ENCODE peak calls at places on chromosomes 16 and 17, in five cellular contexts. V, J, G, B and I are unnamed samples.

GRCh38 chr17:41393294-41393693 is 4.1 kb downstream of the KRT31 start:
- DNase-seq in V (no peak), J (no peak), G (no peak), B (no peak), I (no peak)

GRCh38 chr17:17024778-17025300 is 17.4 kb upstream of the MPRIP start:
- DNase-seq in V (no peak), J (no peak), G (no peak), B (no peak), I (no peak)

GRCh38 chr16:48444574-48444973 is 59.4 kb upstream of the SIAH1 start:
- DNase-seq in V (no peak), J (no peak), G (no peak), B (peak; percentile 30), I (no peak)

GRCh38 chr17:68906638-68907037 is 48.6 kb downstream of the ABCA8 start:
- DNase-seq in V (no peak), J (no peak), G (no peak), B (no peak), I (no peak)

GRCh38 chr16:8989099-8989878 is 25.6 kb upstream of the USP7 start:
- DNase-seq in V (no peak), J (peak; percentile 79), G (no peak), B (no peak), I (no peak)

GRCh38 chr17:4329838-4330237 is 36.6 kb downstream of the UBE2G1 start:
- DNase-seq in V (peak; percentile 12), J (no peak), G (no peak), B (peak; percentile 54), I (no peak)

GRCh38 chr16:10168258-10168657 is 14.0 kb downstream of the GRIN2A start:
- DNase-seq in V (no peak), J (no peak), G (no peak), B (no peak), I (no peak)

GRCh38 chr17:41792835-41793748 is 6.6 kb upstream of the JUP start:
- DNase-seq in V (peak; percentile 59), J (peak; percentile 81), G (no peak), B (peak; percentile 69), I (peak; percentile 76)

GRCh38 chr17:83119987-83120864 is 40.8 kb downstream of the METRNL start:
- DNase-seq in V (peak; percentile 91), J (peak; percentile 39), G (no peak), B (no peak), I (peak; percentile 57)

GRCh38 chr17:27354051-27354490 is 60.2 kb downstream of the WSB1 start:
- DNase-seq in V (no peak), J (no peak), G (no peak), B (no peak), I (no peak)

GRCh38 chr17:58302919-58303551 is 22.3 kb upstream of the MPO start:
- DNase-seq in V (peak; percentile 37), J (no peak), G (peak; percentile 72), B (no peak), I (no peak)

GRCh38 chr16:50642349-50642748 is 38.8 kb downstream of the SNX20 start:
- DNase-seq in V (no peak), J (no peak), G (no peak), B (no peak), I (no peak)

GRCh38 chr16:405548-406506 is 4.1 kb downstream of the DECR2 start:
- DNase-seq in V (no peak), J (no peak), G (no peak), B (no peak), I (no peak)

GRCh38 chr16:85291302-85292148 is 179.3 kb upstream of the CIBAR2 start:
- DNase-seq in V (peak; percentile 79), J (peak; percentile 68), G (no peak), B (peak; percentile 33), I (no peak)

GRCh38 chr16:67110136-67110847 is 551 bp downstream of the PHAF1 start:
- DNase-seq in V (peak; percentile 95), J (no peak), G (no peak), B (no peak), I (no peak)

GRCh38 chr17:63069245-63069644 is 103.2 kb downstream of the TANC2 start:
- DNase-seq in V (no peak), J (no peak), G (no peak), B (no peak), I (no peak)

GRCh38 chr16:27434141-27435051 is 32.4 kb downstream of the IL21R start:
- DNase-seq in V (no peak), J (no peak), G (peak; percentile 70), B (no peak), I (peak; percentile 69)

GRCh38 chr17:31389673-31390381 is 1.6 kb upstream of the RAB11FIP4 start:
- DNase-seq in V (no peak), J (no peak), G (peak; percentile 83), B (no peak), I (no peak)
- TF ChIP-seq CTCF in V (no peak), J (no peak), G (no peak), B (no peak), I (no peak)

GRCh38 chr17:71085238-71086033 is 916.1 kb downstream of the KCNJ2 start:
- DNase-seq in V (peak; percentile 28), J (peak; percentile 14), G (no peak), B (no peak), I (no peak)

GRCh38 chr17:71080937-71081336 is 911.6 kb downstream of the KCNJ2 start:
- DNase-seq in V (no peak), J (no peak), G (no peak), B (no peak), I (no peak)

GRCh38 chr17:71084219-71084618 is 914.9 kb downstream of the KCNJ2 start:
- DNase-seq in V (peak; percentile 32), J (peak; percentile 46), G (no peak), B (no peak), I (no peak)

GRCh38 chr17:71084838-71085237 is 915.5 kb downstream of the KCNJ2 start:
- DNase-seq in V (no peak), J (no peak), G (no peak), B (no peak), I (no peak)

GRCh38 chr17:71081666-71082065 is 912.3 kb downstream of the KCNJ2 start:
- DNase-seq in V (no peak), J (no peak), G (no peak), B (no peak), I (no peak)
- H3K4me3 ChIP-seq in V (no peak overlapping the region), J (no peak overlapping the region), G (no peak overlapping the region), B (no peak overlapping the region), I (no peak overlapping the region)

GRCh38 chr16:29820730-29821662 is 734 bp downstream of the MVP start:
- DNase-seq in V (no peak), J (peak; percentile 91), G (no peak), B (no peak), I (no peak)
- TF ChIP-seq POLR2A in V (no peak), J (peak; percentile 88), G (no peak), B (no peak), I (no peak)

GRCh38 chr17:47840742-47841487 is at the start of gene SCRN2:
- DNase-seq in V (peak; percentile 87), J (peak; percentile 95), G (peak; percentile 97), B (peak; percentile 91), I (peak; percentile 94)
- TF ChIP-seq CTCF in V (peak; percentile 77), J (peak; percentile 99), G (peak; percentile 96), B (peak; percentile 99), I (peak; percentile 97)